ENCODE peak calls at places on chromosome 10, in seven cellular contexts. B, T, Y, H, S, L and D are unnamed samples.

GRCh38 chr10:100749309-100750217 is 4.2 kb downstream of the PAX2 start:
- DNase-seq in S (no peak), B (no peak), Y (no peak), L (no peak), T (no peak), H (no peak), D (no peak)

GRCh38 chr10:53843691-53844362 is 957.2 kb downstream of the PCDH15 start:
- DNase-seq in L (peak; percentile 6), H (no peak), T (no peak), S (no peak), Y (no peak), B (no peak), D (no peak)

GRCh38 chr10:130395248-130395936 is 259.2 kb downstream of the GLRX3 start:
- DNase-seq in B (no peak), Y (no peak), S (no peak), H (no peak), L (no peak), T (peak; percentile 25), D (no peak)

GRCh38 chr10:133124357-133125211 is 35.4 kb upstream of the KNDC1 start:
- DNase-seq in B (no peak), S (no peak), T (peak; percentile 45), L (peak; percentile 82), H (no peak), Y (no peak), D (peak; percentile 82)

GRCh38 chr10:100751211-100751933 is 6.0 kb downstream of the PAX2 start:
- DNase-seq in Y (no peak), S (no peak), B (no peak), T (no peak), L (no peak), H (no peak), D (no peak)

GRCh38 chr10:12397147-12397896 is 48.0 kb downstream of the CAMK1D start:
- DNase-seq in L (no peak), S (no peak), T (no peak), H (no peak), B (no peak), Y (no peak), D (no peak)

GRCh38 chr10:121076760-121077159 is 225.6 kb downstream of the WDR11 start:
- DNase-seq in B (no peak), T (peak; percentile 70), S (no peak), H (no peak), L (no peak), Y (no peak), D (no peak)

GRCh38 chr10:98074315-98074911 is 44.0 kb upstream of the CRTAC1 start:
- DNase-seq in L (peak; percentile 41), Y (peak; percentile 9), S (no peak), T (no peak), B (peak; percentile 21), H (no peak), D (peak; percentile 73)

GRCh38 chr10:102517553-102517952 is 13.8 kb downstream of the SUFU start:
- DNase-seq in Y (peak; percentile 7), B (peak; percentile 84), H (no peak), L (no peak), T (no peak), S (no peak), D (no peak)

GRCh38 chr10:57864789-57865676 is 402.7 kb downstream of the IPMK start:
- DNase-seq in L (no peak), S (no peak), Y (no peak), T (no peak), H (no peak), B (no peak), D (no peak)

GRCh38 chr10:18681971-18682403 is 22.8 kb downstream of the ARL5B start:
- DNase-seq in L (no peak), S (no peak), Y (peak; percentile 70), T (no peak), H (no peak), B (peak; percentile 65), D (no peak)

GRCh38 chr10:102384053-102384452 is 11.5 kb upstream of the NFKB2 start:
- DNase-seq in L (peak; percentile 48), H (no peak), Y (peak; percentile 32), S (no peak), B (no peak), T (no peak), D (no peak)

GRCh38 chr10:132844069-132844809 is 58.3 kb upstream of the NKX6-2 start:
- DNase-seq in S (no peak), H (no peak), B (no peak), L (no peak), T (peak; percentile 37), Y (no peak), D (no peak)

GRCh38 chr10:16689227-16689626 is 128.0 kb downstream of the RSU1 start:
- DNase-seq in Y (no peak), H (no peak), L (no peak), S (no peak), B (no peak), T (no peak), D (no peak)

GRCh38 chr10:131819241-131820072 is 81.4 kb upstream of the PPP2R2D start:
- DNase-seq in B (no peak), Y (no peak), H (no peak), T (no peak), L (no peak), S (no peak), D (peak; percentile 49)

GRCh38 chr10:93465806-93466675 is 16.1 kb downstream of the MYOF start:
- DNase-seq in L (no peak), Y (peak; percentile 99), S (peak; percentile 83), T (peak; percentile 94), B (peak; percentile 90), H (no peak), D (no peak)

GRCh38 chr10:82319558-82319957 is 444.6 kb downstream of the NRG3 start:
- DNase-seq in H (no peak), S (no peak), T (no peak), L (no peak), B (no peak), Y (no peak), D (peak; percentile 5)

GRCh38 chr10:29443745-29444523 is 155.1 kb downstream of the LYZL1 start:
- DNase-seq in Y (no peak), L (no peak), S (no peak), H (no peak), B (peak; percentile 25), T (no peak), D (no peak)

GRCh38 chr10:27100800-27101347 is 580 bp upstream of the ANKRD26 start:
- DNase-seq in S (no peak), Y (no peak), B (no peak), L (no peak), T (no peak), H (no peak), D (no peak)

GRCh38 chr10:125060851-125061556 is 99.4 kb downstream of the CTBP2 start:
- DNase-seq in S (peak; percentile 96), H (peak; percentile 49), Y (peak; percentile 15), L (peak; percentile 73), B (peak; percentile 80), T (peak; percentile 85), D (peak; percentile 72)

GRCh38 chr10:98041352-98042043 is 11.1 kb upstream of the CRTAC1 start:
- DNase-seq in S (no peak), Y (peak; percentile 57), H (peak; percentile 57), L (peak; percentile 75), T (no peak), B (peak; percentile 39), D (peak; percentile 77)

GRCh38 chr10:132836832-132837540 is 51.0 kb upstream of the NKX6-2 start:
- DNase-seq in T (peak; percentile 47), Y (peak; percentile 14), B (peak; percentile 4), L (peak; percentile 85), H (peak; percentile 78), S (no peak), D (peak; percentile 71)

GRCh38 chr10:44417761-44418160 is 32.9 kb upstream of the CXCL12 start:
- DNase-seq in B (no peak), T (no peak), H (no peak), L (no peak), Y (no peak), S (no peak), D (no peak)

GRCh38 chr10:79346388-79347225 is 662 bp upstream of the PPIF start:
- DNase-seq in T (no peak), H (peak; percentile 22), Y (no peak), S (no peak), B (no peak), L (no peak), D (no peak)